ENCODE peak calls at places on chromosomes 13 and 19, in four cellular contexts. N is GM13977, P is pancreas, A is smooth muscle cell of the brain vasculature. D is an unnamed sample.

GRCh38 chr13:44796597-44797517 is 192.4 kb downstream of the NUFIP1 start:
- DNase-seq in N (no peak), P (no peak), A (no peak), D (peak)

GRCh38 chr19:35559281-35559659 is 4.2 kb downstream of the ATP4A start:
- DNase-seq in N (peak), P (no peak), A (no peak), D (peak)

GRCh38 chr13:94542917-94543316 is 53.0 kb downstream of the TGDS start:
- DNase-seq in N (no peak), P (no peak), A (no peak), D (no peak)

GRCh38 chr19:32702010-32702409 is 10.4 kb downstream of the NUDT19 start:
- DNase-seq in N (no peak), P (peak), A (no peak), D (no peak)

GRCh38 chr13:45393941-45394570 is 24.1 kb downstream of the SLC25A30 start:
- DNase-seq in N (peak), P (no peak), A (no peak), D (peak)

GRCh38 chr13:72198042-72198441 is 331.0 kb upstream of the DACH1 start:
- DNase-seq in N (no peak), P (no peak), A (no peak), D (no peak)

GRCh38 chr13:23811366-23812027 is 77.7 kb downstream of the MIPEP start:
- DNase-seq in N (no peak), P (no peak), A (no peak), D (no peak)

GRCh38 chr13:79267560-79267959 is 138.5 kb downstream of the RBM26 start:
- DNase-seq in N (no peak), P (no peak), A (no peak), D (no peak)

GRCh38 chr13:36840718-36841250 is 21.8 kb downstream of the RFXAP start:
- DNase-seq in N (no peak), P (no peak), A (no peak), D (no peak)

GRCh38 chr13:99085139-99085845 is 107.4 kb upstream of the DOCK9 start:
- DNase-seq in N (no peak), P (peak), A (no peak), D (no peak)

GRCh38 chr19:7840629-7841028 is 10.6 kb downstream of the EVI5L start:
- DNase-seq in N (no peak), P (no peak), A (no peak), D (no peak)

GRCh38 chr13:98454389-98454881 is 122.5 kb downstream of the STK24 start:
- DNase-seq in N (no peak), P (no peak), A (peak), D (no peak)

GRCh38 chr13:51728972-51729371 is 75.0 kb downstream of the DHRS12 start:
- DNase-seq in N (no peak), P (no peak), A (no peak), D (no peak)

GRCh38 chr19:55283548-55284393 is at the start of gene BRSK1:
- DNase-seq in N (no peak), P (no peak), A (no peak), D (peak)

GRCh38 chr13:59356607-59357006 is 807.1 kb downstream of the DIAPH3 start:
- DNase-seq in N (no peak), P (peak), A (no peak), D (peak)

GRCh38 chr13:113897161-113897560 is 33.3 kb upstream of the GAS6 start:
- DNase-seq in N (no peak), P (peak), A (peak), D (no peak)

GRCh38 chr19:3655402-3656072 is 28.9 kb upstream of the CACTIN start:
- DNase-seq in N (peak), P (no peak), A (peak), D (no peak)

GRCh38 chr13:45847554-45848224 is 3.9 kb downstream of the SIAH3 start:
- DNase-seq in N (no peak), P (peak), A (no peak), D (no peak)

GRCh38 chr13:109275848-109276247 is 510.5 kb downstream of the IRS2 start:
- DNase-seq in N (no peak), P (peak), A (no peak), D (peak)

GRCh38 chr19:18397242-18398202 is at the start of gene LRRC25:
- DNase-seq in N (peak), P (peak), A (no peak), D (peak)

GRCh38 chr13:50340566-50341287 is 325.5 kb downstream of the KCNRG start:
- DNase-seq in N (no peak), P (no peak), A (no peak), D (no peak)

GRCh38 chr13:102323505-102323904 is 78.3 kb downstream of the FGF14 start:
- DNase-seq in N (no peak), P (no peak), A (no peak), D (no peak)